ENCODE peak calls at places on chromosome 18, in four cellular contexts. One of them, this sample, is unnamed.

GRCh38 chr18:967037-967576 is 62.4 kb downstream of the ADCYAP1 start:
- DNase-seq in PC-3: no peak
- DNase-seq in GM12864: no peak
- DNase-seq in GM10248: no peak
- DNase-seq in this sample: no peak

GRCh38 chr18:73352546-73352945 is 484.8 kb upstream of the NETO1 start:
- DNase-seq in PC-3: no peak
- DNase-seq in GM12864: no peak
- DNase-seq in GM10248: no peak
- DNase-seq in this sample: no peak

GRCh38 chr18:79596451-79597175 is 83.0 kb upstream of the CTDP1 start:
- DNase-seq in PC-3: no peak
- DNase-seq in GM12864: no peak
- DNase-seq in GM10248: no peak
- DNase-seq in this sample: no peak

GRCh38 chr18:5951515-5952081 is 56.3 kb upstream of the TMEM200C start:
- DNase-seq in PC-3: no peak
- DNase-seq in GM12864: no peak
- DNase-seq in GM10248: no peak
- DNase-seq in this sample: no peak

GRCh38 chr18:13449651-13450050 is 231.1 kb downstream of the LDLRAD4 start:
- DNase-seq in PC-3: no peak
- DNase-seq in GM12864: no peak
- DNase-seq in GM10248: no peak
- DNase-seq in this sample: no peak

GRCh38 chr18:9772847-9773677 is 65.0 kb downstream of the RAB31 start:
- DNase-seq in PC-3: no peak
- DNase-seq in GM12864: no peak
- DNase-seq in GM10248: no peak
- DNase-seq in this sample: no peak

GRCh38 chr18:45197526-45197970 is 417.7 kb upstream of the SLC14A2 start:
- DNase-seq in PC-3: peak
- DNase-seq in GM12864: peak
- DNase-seq in GM10248: peak
- DNase-seq in this sample: peak

GRCh38 chr18:6284761-6285160 is 129.9 kb downstream of the L3MBTL4 start:
- DNase-seq in PC-3: no peak
- DNase-seq in GM12864: no peak
- DNase-seq in GM10248: no peak
- DNase-seq in this sample: no peak

GRCh38 chr18:55821219-55821618 is 233.2 kb upstream of the TCF4 start:
- DNase-seq in PC-3: peak
- DNase-seq in GM12864: no peak
- DNase-seq in GM10248: no peak
- DNase-seq in this sample: no peak

GRCh38 chr18:9771261-9771976 is 63.3 kb downstream of the RAB31 start:
- DNase-seq in PC-3: peak
- DNase-seq in GM12864: peak
- DNase-seq in GM10248: peak
- DNase-seq in this sample: peak

GRCh38 chr18:13217971-13218375 is 587 bp upstream of the LDLRAD4 start:
- DNase-seq in PC-3: no peak
- DNase-seq in GM12864: no peak
- DNase-seq in GM10248: no peak
- DNase-seq in this sample: peak

GRCh38 chr18:64799378-64799777 is 650.5 kb upstream of the LINC00305 start:
- DNase-seq in PC-3: peak
- DNase-seq in GM12864: no peak
- DNase-seq in GM10248: no peak
- DNase-seq in this sample: no peak

GRCh38 chr18:48814490-48815181 is 136.1 kb downstream of the SMAD7 start:
- DNase-seq in PC-3: no peak
- DNase-seq in GM12864: no peak
- DNase-seq in GM10248: no peak
- DNase-seq in this sample: no peak

GRCh38 chr18:41378628-41379027 is 576.4 kb upstream of the PIK3C3 start:
- DNase-seq in PC-3: peak
- DNase-seq in GM12864: no peak
- DNase-seq in GM10248: no peak
- DNase-seq in this sample: no peak

GRCh38 chr18:36769611-36770314 is 59.0 kb downstream of the TPGS2 start:
- DNase-seq in PC-3: no peak
- DNase-seq in GM12864: no peak
- DNase-seq in GM10248: peak
- DNase-seq in this sample: peak

GRCh38 chr18:68484241-68484640 is 230.7 kb downstream of the TMX3 start:
- DNase-seq in PC-3: peak
- DNase-seq in GM12864: no peak
- DNase-seq in GM10248: no peak
- DNase-seq in this sample: no peak

GRCh38 chr18:8367217-8367988 is 241.8 kb upstream of the RAB12 start:
- DNase-seq in PC-3: peak
- DNase-seq in GM12864: no peak
- DNase-seq in GM10248: peak
- DNase-seq in this sample: peak

GRCh38 chr18:74183110-74183509 is 34.8 kb downstream of the TIMM21 start:
- DNase-seq in PC-3: peak
- DNase-seq in GM12864: no peak
- DNase-seq in GM10248: no peak
- DNase-seq in this sample: no peak

GRCh38 chr18:75588412-75588811 is 160.9 kb upstream of the SMIM21 start:
- DNase-seq in PC-3: no peak
- DNase-seq in GM12864: no peak
- DNase-seq in GM10248: no peak
- DNase-seq in this sample: no peak

GRCh38 chr18:47594621-47595086 is 335.8 kb downstream of the SMAD2 start:
- DNase-seq in PC-3: no peak
- DNase-seq in GM12864: no peak
- DNase-seq in GM10248: no peak
- DNase-seq in this sample: no peak

GRCh38 chr18:63107171-63107850 is 212.3 kb downstream of the BCL2 start:
- DNase-seq in PC-3: no peak
- DNase-seq in GM12864: no peak
- DNase-seq in GM10248: peak
- DNase-seq in this sample: peak

GRCh38 chr18:21689736-21690135 is 14.8 kb downstream of the ABHD3 start:
- DNase-seq in PC-3: no peak
- DNase-seq in GM12864: no peak
- DNase-seq in GM10248: no peak
- DNase-seq in this sample: no peak

GRCh38 chr18:676747-677544 is 19.5 kb downstream of the TYMS start:
- DNase-seq in PC-3: no peak
- DNase-seq in GM12864: no peak
- DNase-seq in GM10248: no peak
- DNase-seq in this sample: no peak

GRCh38 chr18:26813043-26813442 is 52.5 kb downstream of the AQP4 start:
- DNase-seq in PC-3: peak
- DNase-seq in GM12864: peak
- DNase-seq in GM10248: peak
- DNase-seq in this sample: peak

GRCh38 chr18:42536442-42536841 is 579.0 kb downstream of the RIT2 start:
- DNase-seq in PC-3: no peak
- DNase-seq in GM12864: no peak
- DNase-seq in GM10248: no peak
- DNase-seq in this sample: no peak

GRCh38 chr18:32549248-32549842 is 78.7 kb upstream of the GAREM1 start:
- DNase-seq in PC-3: peak
- DNase-seq in GM12864: no peak
- DNase-seq in GM10248: peak
- DNase-seq in this sample: peak

GRCh38 chr18:35024965-35025364 is 16.2 kb upstream of the MAPRE2 start:
- DNase-seq in PC-3: peak
- DNase-seq in GM12864: no peak
- DNase-seq in GM10248: no peak
- DNase-seq in this sample: no peak

GRCh38 chr18:68148862-68149261 is 566.0 kb downstream of the TMX3 start:
- DNase-seq in PC-3: no peak
- DNase-seq in GM12864: no peak
- DNase-seq in GM10248: no peak
- DNase-seq in this sample: no peak

GRCh38 chr18:47109049-47109448 is 41.3 kb downstream of the HDHD2 start:
- DNase-seq in PC-3: no peak
- DNase-seq in GM12864: no peak
- DNase-seq in GM10248: no peak
- DNase-seq in this sample: no peak

GRCh38 chr18:14997367-14997766 is 249.4 kb downstream of the ANKRD30B start:
- DNase-seq in PC-3: no peak
- DNase-seq in GM12864: no peak
- DNase-seq in GM10248: no peak
- DNase-seq in this sample: no peak

GRCh38 chr18:63111549-63112402 is 207.8 kb downstream of the BCL2 start:
- DNase-seq in PC-3: no peak
- DNase-seq in GM12864: no peak
- DNase-seq in GM10248: no peak
- DNase-seq in this sample: no peak

GRCh38 chr18:70289351-70290330 is 796 bp downstream of the SOCS6 start:
- DNase-seq in PC-3: peak
- DNase-seq in GM12864: no peak
- DNase-seq in GM10248: peak
- DNase-seq in this sample: peak

GRCh38 chr18:28357785-28358401 is 181.0 kb upstream of the CDH2 start:
- DNase-seq in PC-3: peak
- DNase-seq in GM12864: no peak
- DNase-seq in GM10248: no peak
- DNase-seq in this sample: no peak

GRCh38 chr18:7941533-7941932 is 374.4 kb downstream of the PTPRM start:
- DNase-seq in PC-3: no peak
- DNase-seq in GM12864: no peak
- DNase-seq in GM10248: no peak
- DNase-seq in this sample: no peak

GRCh38 chr18:13589316-13589715 is 137.0 kb downstream of the FAM210A start:
- DNase-seq in PC-3: no peak
- DNase-seq in GM12864: no peak
- DNase-seq in GM10248: no peak
- DNase-seq in this sample: no peak

GRCh38 chr18:31419457-31419932 is 28.0 kb upstream of the DSG3 start:
- DNase-seq in PC-3: no peak
- DNase-seq in GM12864: no peak
- DNase-seq in GM10248: no peak
- DNase-seq in this sample: no peak
- TF ChIP-seq CTCF in PC-3: no peak
- TF ChIP-seq CTCF in GM12864: no peak
- TF ChIP-seq CTCF in GM10248: no peak
- TF ChIP-seq CTCF in this sample: no peak

DNA sequence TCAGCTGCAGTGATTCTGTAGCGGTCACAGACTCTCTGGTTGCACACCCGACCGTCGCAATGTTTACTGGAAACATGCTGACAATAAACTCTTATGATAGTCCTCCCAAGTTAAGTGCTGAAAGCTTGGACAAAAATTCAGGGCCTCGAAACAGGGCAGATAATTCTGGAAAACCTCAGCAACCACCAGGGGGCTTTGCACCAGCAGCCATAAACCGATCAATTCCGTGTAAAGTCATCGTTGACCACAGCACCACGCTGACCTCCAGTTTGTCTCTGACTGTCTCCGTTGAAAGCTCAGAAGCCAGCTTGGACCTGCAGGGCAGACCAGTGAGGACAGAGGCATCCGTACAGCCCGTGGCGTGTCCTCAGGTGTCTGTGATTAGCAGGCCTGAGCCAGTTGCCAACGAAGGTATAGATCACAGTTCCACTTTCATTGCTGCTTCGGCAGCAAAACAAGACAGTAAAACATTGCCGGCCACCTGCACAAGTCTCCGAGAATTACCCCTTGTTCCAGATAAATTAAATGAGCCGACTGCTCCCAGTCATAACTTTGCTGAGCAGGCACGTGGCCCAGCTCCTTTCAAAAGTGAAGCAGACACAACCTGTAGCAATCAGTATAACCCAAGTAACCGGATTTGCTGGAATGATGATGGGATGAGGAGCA is 166.1 kb downstream of the ASXL3 start:
- DNase-seq in PC-3: no peak
- DNase-seq in GM12864: no peak
- DNase-seq in GM10248: no peak
- DNase-seq in this sample: no peak
- TF ChIP-seq CTCF in PC-3: peak
- TF ChIP-seq CTCF in GM12864: no peak
- TF ChIP-seq CTCF in GM10248: no peak
- TF ChIP-seq CTCF in this sample: no peak

DNA sequence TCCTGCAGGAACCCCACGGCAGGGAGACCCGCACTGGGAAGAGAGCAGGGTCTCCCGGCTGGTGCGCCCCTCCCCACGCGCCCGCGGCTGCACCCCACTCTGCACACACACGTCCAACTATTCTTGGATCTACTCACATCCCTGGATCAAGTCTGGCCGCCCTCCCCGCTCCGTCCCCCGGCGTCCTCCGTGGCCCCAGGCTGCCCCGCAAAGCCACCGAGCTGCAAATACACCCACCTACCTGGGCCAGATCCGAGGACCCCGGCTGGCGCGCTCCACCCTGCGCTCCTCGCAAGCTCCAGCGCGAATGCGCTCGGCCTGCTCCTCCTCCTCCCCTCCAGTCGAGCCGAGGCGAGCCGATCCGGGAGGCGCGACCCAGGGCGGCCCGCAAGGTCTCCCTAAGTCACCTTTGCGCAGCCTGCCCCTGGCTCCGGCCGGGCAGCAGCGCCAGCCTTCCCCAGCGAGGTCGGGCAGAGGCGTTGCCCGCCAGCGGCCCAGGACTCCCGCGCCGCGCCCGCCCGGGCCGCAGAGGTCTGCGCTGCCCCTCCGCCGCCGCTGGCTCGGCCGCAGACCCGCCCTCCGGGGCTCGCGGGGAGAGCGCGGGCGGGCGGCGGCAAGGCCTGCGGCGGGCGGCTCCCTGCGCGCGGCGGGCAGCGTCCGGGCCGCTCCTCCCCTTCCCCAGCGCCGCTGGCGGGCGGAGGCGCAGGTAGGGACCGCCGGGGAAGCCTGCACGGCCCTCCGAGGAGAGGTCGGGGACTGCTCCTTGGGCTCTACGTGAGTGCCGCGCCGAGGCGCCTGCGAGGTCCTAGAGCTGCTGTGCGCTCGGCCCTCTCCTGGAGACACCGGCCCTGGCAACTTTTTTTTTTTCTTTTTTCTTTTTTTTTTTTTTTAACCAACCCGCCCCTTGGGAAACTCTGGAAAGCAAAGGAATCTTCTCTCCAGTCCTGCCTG is 126.0 kb downstream of the OSBPL1A start:
- DNase-seq in PC-3: peak
- DNase-seq in GM12864: no peak
- DNase-seq in GM10248: peak
- DNase-seq in this sample: peak
- TF ChIP-seq CTCF in PC-3: no peak
- TF ChIP-seq CTCF in GM12864: no peak
- TF ChIP-seq CTCF in GM10248: no peak
- TF ChIP-seq CTCF in this sample: no peak

GRCh38 chr18:61612517-61612916 is 279.3 kb downstream of the CDH20 start:
- DNase-seq in PC-3: no peak
- DNase-seq in GM12864: no peak
- DNase-seq in GM10248: no peak
- DNase-seq in this sample: no peak
- TF ChIP-seq CTCF in PC-3: peak
- TF ChIP-seq CTCF in GM12864: no peak
- TF ChIP-seq CTCF in GM10248: no peak
- TF ChIP-seq CTCF in this sample: no peak

GRCh38 chr18:56851774-56852173 is 200.6 kb downstream of the WDR7 start:
- DNase-seq in PC-3: no peak
- DNase-seq in GM12864: no peak
- DNase-seq in GM10248: peak
- DNase-seq in this sample: peak

GRCh38 chr18:56853961-56854360 is 202.8 kb downstream of the WDR7 start:
- DNase-seq in PC-3: no peak
- DNase-seq in GM12864: no peak
- DNase-seq in GM10248: no peak
- DNase-seq in this sample: no peak
- TF ChIP-seq CTCF in PC-3: no peak
- TF ChIP-seq CTCF in GM12864: no peak
- TF ChIP-seq CTCF in GM10248: no peak
- TF ChIP-seq CTCF in this sample: no peak

This sample was measured in GM13976.